ENCODE peak calls at places on chromosomes 7 and 10, in eight cellular contexts. One of them, this sample, is unnamed.
A peak's percentile ranks its signal among the peaks of the same experiment; 100 is the strongest.

GRCh38 chr7:78716876-78717275 is 736.6 kb downstream of the MAGI2 start:
- DNase-seq in thyroid gland: peak; percentile 2
- DNase-seq in IMR-90: no peak
- DNase-seq in gastrocnemius medialis: no peak
- DNase-seq in uterus: no peak
- DNase-seq in prostate gland: no peak
- DNase-seq in A549: no peak
- DNase-seq in adrenal gland: no peak
- DNase-seq in this sample: no peak

GRCh38 chr10:68594405-68594804 is 34.3 kb downstream of the TET1 start:
- DNase-seq in thyroid gland: peak; percentile 15
- DNase-seq in IMR-90: peak; percentile 67
- DNase-seq in gastrocnemius medialis: no peak
- DNase-seq in uterus: no peak
- DNase-seq in prostate gland: no peak
- DNase-seq in A549: no peak
- DNase-seq in adrenal gland: no peak
- DNase-seq in this sample: no peak

GRCh38 chr10:1050145-1050544 is 1.2 kb upstream of the IDI1 start:
- DNase-seq in thyroid gland: no peak
- DNase-seq in IMR-90: peak; percentile 42
- DNase-seq in gastrocnemius medialis: no peak
- DNase-seq in uterus: no peak
- DNase-seq in prostate gland: no peak
- DNase-seq in A549: no peak
- DNase-seq in adrenal gland: no peak
- DNase-seq in this sample: no peak

GRCh38 chr7:150393325-150393724 is 14.2 kb downstream of the ZNF775 start:
- DNase-seq in thyroid gland: no peak
- DNase-seq in IMR-90: no peak
- DNase-seq in gastrocnemius medialis: no peak
- DNase-seq in uterus: no peak
- DNase-seq in prostate gland: no peak
- DNase-seq in A549: no peak
- DNase-seq in adrenal gland: no peak
- DNase-seq in this sample: no peak

GRCh38 chr10:118521415-118522117 is 73.9 kb downstream of the PRLHR start:
- DNase-seq in thyroid gland: no peak
- DNase-seq in IMR-90: no peak
- DNase-seq in gastrocnemius medialis: no peak
- DNase-seq in uterus: no peak
- DNase-seq in prostate gland: no peak
- DNase-seq in A549: no peak
- DNase-seq in adrenal gland: no peak
- DNase-seq in this sample: no peak

GRCh38 chr10:123327450-123327849 is 173.2 kb downstream of the BUB3 start:
- DNase-seq in thyroid gland: no peak
- DNase-seq in IMR-90: no peak
- DNase-seq in gastrocnemius medialis: no peak
- DNase-seq in uterus: no peak
- DNase-seq in prostate gland: no peak
- DNase-seq in A549: no peak
- DNase-seq in adrenal gland: no peak
- DNase-seq in this sample: no peak

GRCh38 chr7:98420966-98421612 is 20.2 kb upstream of the BAIAP2L1 start:
- DNase-seq in thyroid gland: peak; percentile 76
- DNase-seq in IMR-90: no peak
- DNase-seq in gastrocnemius medialis: no peak
- DNase-seq in uterus: no peak
- DNase-seq in prostate gland: peak; percentile 53
- DNase-seq in A549: peak; percentile 92
- DNase-seq in adrenal gland: peak; percentile 64
- DNase-seq in this sample: no peak

GRCh38 chr10:110651044-110651958 is 7.2 kb downstream of the RBM20 start:
- DNase-seq in thyroid gland: no peak
- DNase-seq in IMR-90: peak; percentile 98
- DNase-seq in gastrocnemius medialis: no peak
- DNase-seq in uterus: no peak
- DNase-seq in prostate gland: no peak
- DNase-seq in A549: no peak
- DNase-seq in adrenal gland: no peak
- DNase-seq in this sample: no peak

GRCh38 chr7:138753611-138754010 is 44.2 kb upstream of the TMEM213 start:
- DNase-seq in thyroid gland: no peak
- DNase-seq in IMR-90: no peak
- DNase-seq in gastrocnemius medialis: no peak
- DNase-seq in uterus: no peak
- DNase-seq in prostate gland: no peak
- DNase-seq in A549: no peak
- DNase-seq in adrenal gland: no peak
- DNase-seq in this sample: no peak

GRCh38 chr7:136911362-136911761 is 42.9 kb downstream of the CHRM2 start:
- DNase-seq in thyroid gland: no peak
- DNase-seq in IMR-90: peak; percentile 65
- DNase-seq in gastrocnemius medialis: no peak
- DNase-seq in uterus: no peak
- DNase-seq in prostate gland: no peak
- DNase-seq in A549: no peak
- DNase-seq in adrenal gland: no peak
- DNase-seq in this sample: no peak

GRCh38 chr7:93964813-93965212 is 39.3 kb downstream of the BET1 start:
- DNase-seq in thyroid gland: no peak
- DNase-seq in IMR-90: no peak
- DNase-seq in gastrocnemius medialis: no peak
- DNase-seq in uterus: no peak
- DNase-seq in prostate gland: no peak
- DNase-seq in A549: no peak
- DNase-seq in adrenal gland: no peak
- DNase-seq in this sample: no peak

GRCh38 chr7:74277636-74278035 is 11.6 kb upstream of the CLIP2 start:
- DNase-seq in thyroid gland: no peak
- DNase-seq in IMR-90: no peak
- DNase-seq in gastrocnemius medialis: no peak
- DNase-seq in uterus: no peak
- DNase-seq in prostate gland: no peak
- DNase-seq in A549: no peak
- DNase-seq in adrenal gland: no peak
- DNase-seq in this sample: no peak

GRCh38 chr7:70016044-70016770 is 417.9 kb downstream of the AUTS2 start:
- DNase-seq in thyroid gland: no peak
- DNase-seq in IMR-90: peak; percentile 0
- DNase-seq in gastrocnemius medialis: no peak
- DNase-seq in uterus: peak; percentile 59
- DNase-seq in prostate gland: no peak
- DNase-seq in A549: peak; percentile 3
- DNase-seq in adrenal gland: peak; percentile 36
- DNase-seq in this sample: no peak

GRCh38 chr10:109358325-109358724 is 565.0 kb downstream of the XPNPEP1 start:
- DNase-seq in thyroid gland: no peak
- DNase-seq in IMR-90: no peak
- DNase-seq in gastrocnemius medialis: no peak
- DNase-seq in uterus: no peak
- DNase-seq in prostate gland: no peak
- DNase-seq in A549: no peak
- DNase-seq in adrenal gland: no peak
- DNase-seq in this sample: no peak

GRCh38 chr7:73685311-73685710 is 1.9 kb downstream of the BUD23 start:
- DNase-seq in thyroid gland: no peak
- DNase-seq in IMR-90: no peak
- DNase-seq in gastrocnemius medialis: no peak
- DNase-seq in uterus: no peak
- DNase-seq in prostate gland: no peak
- DNase-seq in A549: no peak
- DNase-seq in adrenal gland: no peak
- DNase-seq in this sample: no peak

GRCh38 chr10:85643839-85644525 is 722.6 kb downstream of the GRID1 start:
- DNase-seq in thyroid gland: no peak
- DNase-seq in IMR-90: no peak
- DNase-seq in gastrocnemius medialis: no peak
- DNase-seq in uterus: no peak
- DNase-seq in prostate gland: no peak
- DNase-seq in A549: peak; percentile 39
- DNase-seq in adrenal gland: no peak
- DNase-seq in this sample: no peak

GRCh38 chr7:4830176-4830575 is 31.7 kb downstream of the PAPOLB start:
- DNase-seq in thyroid gland: peak; percentile 79
- DNase-seq in IMR-90: peak; percentile 57
- DNase-seq in gastrocnemius medialis: no peak
- DNase-seq in uterus: peak; percentile 60
- DNase-seq in prostate gland: no peak
- DNase-seq in A549: peak; percentile 35
- DNase-seq in adrenal gland: peak; percentile 75
- DNase-seq in this sample: no peak
- TF ChIP-seq POLR2A in thyroid gland: no peak
- TF ChIP-seq POLR2A in IMR-90: no peak
- TF ChIP-seq POLR2A in gastrocnemius medialis: no peak
- TF ChIP-seq POLR2A in uterus: no peak
- TF ChIP-seq POLR2A in prostate gland: no peak
- TF ChIP-seq POLR2A in A549: no peak
- TF ChIP-seq POLR2A in adrenal gland: no peak
- TF ChIP-seq POLR2A in this sample: no peak

GRCh38 chr10:69636273-69636575 is 6.2 kb downstream of the FAM241B start:
- DNase-seq in thyroid gland: no peak
- DNase-seq in IMR-90: no peak
- DNase-seq in gastrocnemius medialis: no peak
- DNase-seq in uterus: no peak
- DNase-seq in prostate gland: no peak
- DNase-seq in A549: no peak
- DNase-seq in adrenal gland: no peak
- DNase-seq in this sample: no peak

GRCh38 chr10:69634759-69635425 is 4.8 kb downstream of the FAM241B start:
- DNase-seq in thyroid gland: no peak
- DNase-seq in IMR-90: no peak
- DNase-seq in gastrocnemius medialis: no peak
- DNase-seq in uterus: no peak
- DNase-seq in prostate gland: no peak
- DNase-seq in A549: no peak
- DNase-seq in adrenal gland: no peak
- DNase-seq in this sample: no peak

GRCh38 chr10:69635428-69636272 is 5.6 kb downstream of the FAM241B start:
- DNase-seq in thyroid gland: no peak
- DNase-seq in IMR-90: no peak
- DNase-seq in gastrocnemius medialis: no peak
- DNase-seq in uterus: no peak
- DNase-seq in prostate gland: no peak
- DNase-seq in A549: no peak
- DNase-seq in adrenal gland: no peak
- DNase-seq in this sample: no peak

GRCh38 chr10:69638642-69639041 is 8.6 kb downstream of the FAM241B start:
- DNase-seq in thyroid gland: no peak
- DNase-seq in IMR-90: no peak
- DNase-seq in gastrocnemius medialis: no peak
- DNase-seq in uterus: no peak
- DNase-seq in prostate gland: no peak
- DNase-seq in A549: no peak
- DNase-seq in adrenal gland: no peak
- DNase-seq in this sample: peak; percentile 67

GRCh38 chr10:69636626-69637550 is 6.8 kb downstream of the FAM241B start:
- DNase-seq in thyroid gland: peak; percentile 33
- DNase-seq in IMR-90: no peak
- DNase-seq in gastrocnemius medialis: no peak
- DNase-seq in uterus: no peak
- DNase-seq in prostate gland: peak; percentile 60
- DNase-seq in A549: peak; percentile 35
- DNase-seq in adrenal gland: no peak
- DNase-seq in this sample: peak; percentile 78
- TF ChIP-seq CTCF in thyroid gland: no peak
- TF ChIP-seq CTCF in IMR-90: peak; percentile 10
- TF ChIP-seq CTCF in gastrocnemius medialis: no peak
- TF ChIP-seq CTCF in uterus: no peak
- TF ChIP-seq CTCF in prostate gland: peak; percentile 29
- TF ChIP-seq CTCF in A549: peak; percentile 45
- TF ChIP-seq CTCF in adrenal gland: no peak
- TF ChIP-seq CTCF in this sample: no peak

GRCh38 chr7:92835140-92835850 is 1.1 kb downstream of the CDK6 start:
- DNase-seq in thyroid gland: peak; percentile 64
- DNase-seq in IMR-90: peak; percentile 74
- DNase-seq in gastrocnemius medialis: peak; percentile 5
- DNase-seq in uterus: peak; percentile 46
- DNase-seq in prostate gland: peak; percentile 47
- DNase-seq in A549: peak; percentile 48
- DNase-seq in adrenal gland: peak; percentile 73
- DNase-seq in this sample: peak; percentile 88

GRCh38 chr7:92832623-92833023 is 3.8 kb downstream of the CDK6 start:
- DNase-seq in thyroid gland: no peak
- DNase-seq in IMR-90: no peak
- DNase-seq in gastrocnemius medialis: no peak
- DNase-seq in uterus: no peak
- DNase-seq in prostate gland: no peak
- DNase-seq in A549: no peak
- DNase-seq in adrenal gland: no peak
- DNase-seq in this sample: no peak

GRCh38 chr7:92834661-92835139 is 1.7 kb downstream of the CDK6 start:
- DNase-seq in thyroid gland: no peak
- DNase-seq in IMR-90: no peak
- DNase-seq in gastrocnemius medialis: no peak
- DNase-seq in uterus: no peak
- DNase-seq in prostate gland: peak; percentile 10
- DNase-seq in A549: peak; percentile 36
- DNase-seq in adrenal gland: peak; percentile 34
- DNase-seq in this sample: peak; percentile 87

GRCh38 chr7:92833024-92833765 is 3.2 kb downstream of the CDK6 start:
- DNase-seq in thyroid gland: peak; percentile 89
- DNase-seq in IMR-90: peak; percentile 74
- DNase-seq in gastrocnemius medialis: peak; percentile 35
- DNase-seq in uterus: peak; percentile 77
- DNase-seq in prostate gland: peak; percentile 92
- DNase-seq in A549: peak; percentile 58
- DNase-seq in adrenal gland: peak; percentile 90
- DNase-seq in this sample: peak; percentile 97

GRCh38 chr7:92833766-92834605 is 2.4 kb downstream of the CDK6 start:
- DNase-seq in thyroid gland: peak; percentile 76
- DNase-seq in IMR-90: peak; percentile 78
- DNase-seq in gastrocnemius medialis: peak; percentile 35
- DNase-seq in uterus: peak; percentile 67
- DNase-seq in prostate gland: peak; percentile 81
- DNase-seq in A549: peak; percentile 58
- DNase-seq in adrenal gland: peak; percentile 83
- DNase-seq in this sample: peak; percentile 78
- TF ChIP-seq POLR2A in thyroid gland: peak; percentile 70
- TF ChIP-seq POLR2A in IMR-90: no peak
- TF ChIP-seq POLR2A in gastrocnemius medialis: peak; percentile 63
- TF ChIP-seq POLR2A in uterus: no peak
- TF ChIP-seq POLR2A in prostate gland: peak; percentile 54
- TF ChIP-seq POLR2A in A549: peak; percentile 41
- TF ChIP-seq POLR2A in adrenal gland: no peak
- TF ChIP-seq POLR2A in this sample: no peak

GRCh38 chr7:117751775-117752174 is 121.5 kb downstream of the CTTNBP2 start:
- DNase-seq in thyroid gland: no peak
- DNase-seq in IMR-90: no peak
- DNase-seq in gastrocnemius medialis: no peak
- DNase-seq in uterus: no peak
- DNase-seq in prostate gland: no peak
- DNase-seq in A549: no peak
- DNase-seq in adrenal gland: no peak
- DNase-seq in this sample: no peak

GRCh38 chr7:117756586-117756985 is 116.7 kb downstream of the CTTNBP2 start:
- DNase-seq in thyroid gland: no peak
- DNase-seq in IMR-90: no peak
- DNase-seq in gastrocnemius medialis: no peak
- DNase-seq in uterus: no peak
- DNase-seq in prostate gland: no peak
- DNase-seq in A549: no peak
- DNase-seq in adrenal gland: no peak
- DNase-seq in this sample: no peak

GRCh38 chr7:117755136-117755535 is 118.1 kb downstream of the CTTNBP2 start:
- DNase-seq in thyroid gland: no peak
- DNase-seq in IMR-90: no peak
- DNase-seq in gastrocnemius medialis: no peak
- DNase-seq in uterus: no peak
- DNase-seq in prostate gland: no peak
- DNase-seq in A549: no peak
- DNase-seq in adrenal gland: no peak
- DNase-seq in this sample: no peak

GRCh38 chr7:117750612-117751563 is 122.4 kb downstream of the CTTNBP2 start:
- DNase-seq in thyroid gland: no peak
- DNase-seq in IMR-90: peak; percentile 50
- DNase-seq in gastrocnemius medialis: no peak
- DNase-seq in uterus: no peak
- DNase-seq in prostate gland: no peak
- DNase-seq in A549: peak; percentile 19
- DNase-seq in adrenal gland: no peak
- DNase-seq in this sample: no peak
- TF ChIP-seq CTCF in thyroid gland: peak; percentile 39
- TF ChIP-seq CTCF in IMR-90: peak; percentile 70
- TF ChIP-seq CTCF in gastrocnemius medialis: peak; percentile 3
- TF ChIP-seq CTCF in uterus: peak; percentile 66
- TF ChIP-seq CTCF in prostate gland: peak; percentile 42
- TF ChIP-seq CTCF in A549: peak; percentile 61
- TF ChIP-seq CTCF in adrenal gland: peak; percentile 57
- TF ChIP-seq CTCF in this sample: no peak